ENCODE peak calls at places on chromosomes 11 and 22, in seven cellular contexts. S, K, M, G, J, L and R are unnamed samples.

GRCh38 chr11:73085189-73085875 is 56.8 kb downstream of the FCHSD2 start:
- DNase-seq in S (no peak), K (peak; percentile 15), M (no peak), G (no peak), J (no peak), L (peak; percentile 36), R (peak; percentile 36)

GRCh38 chr11:6546735-6547134 is 49.7 kb downstream of the DNHD1 start:
- DNase-seq in S (no peak), K (no peak), M (no peak), G (no peak), J (no peak), L (no peak), R (no peak)

GRCh38 chr11:128757235-128757711 is 63.4 kb downstream of the FLI1 start:
- DNase-seq in S (peak; percentile 69), K (peak; percentile 61), M (no peak), G (peak; percentile 66), J (no peak), L (no peak), R (peak; percentile 87)

GRCh38 chr11:1371836-1372465 is 17.8 kb upstream of the BRSK2 start:
- DNase-seq in S (no peak), K (no peak), M (no peak), G (no peak), J (no peak), L (no peak), R (no peak)

GRCh38 chr11:123218451-123218850 is 23.4 kb upstream of the CLMP start:
- DNase-seq in S (no peak), K (no peak), M (no peak), G (peak; percentile 54), J (no peak), L (no peak), R (no peak)

GRCh38 chr22:24981066-24981465 is 28.6 kb downstream of the KIAA1671 start:
- DNase-seq in S (no peak), K (no peak), M (no peak), G (no peak), J (no peak), L (no peak), R (no peak)

GRCh38 chr11:33987975-33988580 is 63.5 kb upstream of the CAPRIN1 start:
- DNase-seq in S (peak; percentile 67), K (peak; percentile 91), M (peak; percentile 78), G (peak; percentile 95), J (no peak), L (peak; percentile 88), R (peak; percentile 93)

GRCh38 chr22:20425821-20426615 is 11.6 kb downstream of the SCARF2 start:
- DNase-seq in S (no peak), K (no peak), M (no peak), G (peak; percentile 66), J (no peak), L (no peak), R (no peak)

GRCh38 chr11:15897211-15897960 is 459.0 kb downstream of the SOX6 start:
- DNase-seq in S (no peak), K (peak; percentile 51), M (peak; percentile 35), G (no peak), J (no peak), L (peak; percentile 18), R (peak; percentile 47)

GRCh38 chr11:38159038-38159437 is 1561.0 kb upstream of the RAG2 start:
- DNase-seq in S (no peak), K (no peak), M (no peak), G (no peak), J (no peak), L (no peak), R (no peak)

GRCh38 chr22:39669432-39669831 is 98.9 kb downstream of the CACNA1I start:
- DNase-seq in S (no peak), K (no peak), M (no peak), G (no peak), J (no peak), L (no peak), R (no peak)

GRCh38 chr11:70397336-70397982 is 870 bp upstream of the CTTN start:
- DNase-seq in S (peak; percentile 20), K (peak; percentile 35), M (no peak), G (peak; percentile 44), J (no peak), L (peak; percentile 43), R (peak; percentile 47)

GRCh38 chr11:73194034-73194507 is 24.0 kb upstream of the P2RY2 start:
- DNase-seq in S (peak; percentile 7), K (no peak), M (no peak), G (no peak), J (no peak), L (no peak), R (no peak)

GRCh38 chr11:10654211-10655150 is 39.1 kb downstream of the IRAG1 start:
- DNase-seq in S (no peak), K (peak; percentile 84), M (no peak), G (peak; percentile 67), J (no peak), L (peak; percentile 87), R (peak; percentile 88)

GRCh38 chr22:37735054-37735453 is 38.2 kb downstream of the TRIOBP start:
- DNase-seq in S (no peak), K (no peak), M (peak; percentile 80), G (peak; percentile 76), J (no peak), L (no peak), R (no peak)

GRCh38 chr22:38456841-38457699 is 2.1 kb upstream of the KCNJ4 start:
- DNase-seq in S (no peak), K (no peak), M (no peak), G (no peak), J (no peak), L (no peak), R (peak; percentile 75)

GRCh38 chr11:29061452-29061851 is 953.3 kb downstream of the METTL15 start:
- DNase-seq in S (no peak), K (no peak), M (no peak), G (no peak), J (no peak), L (no peak), R (no peak)

GRCh38 chr22:44024288-44024908 is at the start of gene PARVB:
- DNase-seq in S (peak; percentile 17), K (no peak), M (peak; percentile 70), G (peak; percentile 42), J (no peak), L (peak; percentile 12), R (no peak)

GRCh38 chr11:95968585-95968984 is 44.7 kb upstream of the MTMR2 start:
- DNase-seq in S (no peak), K (no peak), M (no peak), G (no peak), J (no peak), L (peak; percentile 29), R (peak; percentile 41)
- TF ChIP-seq CTCF in S (no peak), K (peak; percentile 50), M (no peak), G (no peak), J (peak; percentile 10), L (peak; percentile 43), R (peak; percentile 58)

DNA sequence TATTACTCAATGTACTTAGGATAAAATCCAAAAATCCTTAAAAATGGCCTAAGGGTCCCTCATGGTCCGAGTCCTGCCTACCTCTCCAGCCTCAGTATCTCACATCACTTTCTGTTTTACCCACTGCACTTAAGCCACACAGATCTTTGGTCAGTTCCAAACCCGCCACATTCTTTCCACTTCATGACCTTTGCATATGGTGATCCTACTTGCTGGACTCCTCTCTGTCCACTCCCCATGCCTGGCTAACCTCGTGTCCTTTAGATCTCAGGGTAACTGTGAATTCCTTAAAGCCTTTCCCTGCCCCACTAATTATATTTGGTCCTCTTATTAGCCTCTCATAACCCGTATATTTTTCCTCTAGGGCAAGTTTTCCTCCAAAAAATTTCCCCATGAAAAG is 1.2 kb downstream of the NUP160 start:
- DNase-seq in S (no peak), K (no peak), M (no peak), G (no peak), J (no peak), L (no peak), R (no peak)
- H3K4me3 ChIP-seq in S (no peak overlapping the region), K (peak overlapping the region; percentile 77), M (peak overlapping the region; percentile 82), G (peak overlapping the region; percentile 100), J (peak overlapping the region; percentile 99), L (peak overlapping the region; percentile 98), R (peak overlapping the region; percentile 98)

GRCh38 chr22:23271597-23271908 is 91.2 kb downstream of the BCR start:
- DNase-seq in S (no peak), K (no peak), M (no peak), G (no peak), J (no peak), L (no peak), R (no peak)

GRCh38 chr22:23270798-23271596 is 90.7 kb downstream of the BCR start:
- DNase-seq in S (no peak), K (no peak), M (no peak), G (no peak), J (no peak), L (no peak), R (no peak)

GRCh38 chr22:23269441-23270211 is 89.3 kb downstream of the BCR start:
- DNase-seq in S (no peak), K (no peak), M (no peak), G (peak; percentile 83), J (no peak), L (no peak), R (no peak)

GRCh38 chr22:23268877-23269276 is 88.6 kb downstream of the BCR start:
- DNase-seq in S (no peak), K (no peak), M (no peak), G (no peak), J (no peak), L (no peak), R (no peak)

GRCh38 chr22:23270212-23270733 is 90.0 kb downstream of the BCR start:
- DNase-seq in S (no peak), K (no peak), M (no peak), G (peak; percentile 57), J (no peak), L (no peak), R (peak; percentile 24)
- TF ChIP-seq CTCF in S (no peak), K (no peak), M (no peak), G (peak; percentile 27), J (peak; percentile 16), L (peak; percentile 29), R (peak; percentile 53)

DNA sequence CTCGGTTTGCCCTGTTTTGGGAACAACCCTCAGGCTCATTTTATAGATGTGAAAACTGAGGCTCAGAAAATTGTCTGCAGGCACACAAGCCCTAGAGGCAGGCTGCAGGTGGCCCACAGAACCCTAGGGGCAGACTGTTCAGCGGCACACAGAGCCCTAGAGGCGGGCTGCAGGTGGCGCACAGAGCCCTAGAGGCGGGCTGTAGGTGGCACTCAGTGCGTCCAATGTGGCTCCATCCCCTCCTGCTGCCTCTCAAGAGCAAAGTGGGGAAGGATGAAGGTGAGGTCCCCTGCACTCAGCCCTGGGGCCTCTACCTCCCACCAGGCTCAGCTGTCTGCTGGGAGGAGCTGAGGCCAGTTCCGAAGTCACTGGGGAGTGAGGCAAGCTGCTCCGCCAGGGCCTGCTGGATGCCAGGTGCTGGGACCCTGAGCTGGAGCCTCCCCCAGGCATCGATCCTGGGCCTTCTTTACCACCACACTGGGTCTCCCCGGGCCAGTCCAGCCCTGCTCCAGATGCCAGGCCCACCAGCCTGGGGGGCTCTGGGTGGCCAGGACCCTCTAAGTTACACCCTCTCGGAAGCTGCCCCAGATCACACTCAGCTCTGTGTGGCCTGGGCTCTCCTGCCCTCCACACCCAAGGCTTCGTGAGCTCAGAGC is 2.3 kb downstream of the ACY3 start:
- DNase-seq in S (peak; percentile 54), K (no peak), M (peak; percentile 59), G (peak; percentile 85), J (no peak), L (no peak), R (no peak)
- H3K4me3 ChIP-seq in S (no peak overlapping the region), K (no peak overlapping the region), M (no peak overlapping the region), G (no peak overlapping the region), J (no peak overlapping the region), L (no peak overlapping the region), R (no peak overlapping the region)

GRCh38 chr11:75582935-75583709 is 21.1 kb downstream of the SERPINH1 start:
- DNase-seq in S (peak; percentile 57), K (peak; percentile 73), M (peak; percentile 86), G (peak; percentile 89), J (no peak), L (peak; percentile 65), R (peak; percentile 79)
- TF ChIP-seq CTCF in S (peak; percentile 25), K (peak; percentile 50), M (peak; percentile 50), G (peak; percentile 7), J (peak; percentile 26), L (peak; percentile 28), R (no peak)

GRCh38 chr11:12376259-12376971 is 956 bp upstream of the PARVA start:
- DNase-seq in S (peak; percentile 27), K (peak; percentile 89), M (no peak), G (no peak), J (peak; percentile 19), L (peak; percentile 84), R (peak; percentile 81)
- H3K4me3 ChIP-seq in S (no peak overlapping the region), K (no peak overlapping the region), M (no peak overlapping the region), G (peak overlapping the region; percentile 92), J (no peak overlapping the region), L (no peak overlapping the region), R (no peak overlapping the region)